ENCODE peak calls at places on chromosomes 4 and X, in four cellular contexts. I is suprapubic skin, E is upper lobe of left lung, L is A549. P is an unnamed sample.

GRCh38 chr4:56637154-56637553 is 43.9 kb downstream of the HOPX start:
- DNase-seq in I (no peak), L (no peak), E (no peak), P (no peak)

GRCh38 chr4:95213361-95213760 is 335.4 kb downstream of the UNC5C start:
- DNase-seq in I (no peak), E (no peak), L (no peak), P (no peak)

GRCh38 chr4:77994194-77994721 is 62.9 kb upstream of the FRAS1 start:
- DNase-seq in E (no peak), I (no peak), L (peak), P (no peak)

GRCh38 chr4:22733816-22734215 is 41.1 kb downstream of the GBA3 start:
- DNase-seq in L (no peak), I (no peak), E (no peak), P (no peak)

GRCh38 chr4:39521253-39521908 is 5.9 kb downstream of the UGDH start:
- DNase-seq in E (no peak), I (no peak), L (no peak), P (no peak)

GRCh38 chr4:159035570-159035969 is 67.3 kb upstream of the RAPGEF2 start:
- DNase-seq in E (no peak), I (no peak), L (no peak), P (no peak)

GRCh38 chr4:113316879-113317278 is 267.4 kb downstream of the ANK2 start:
- DNase-seq in I (no peak), E (no peak), L (no peak), P (peak)

GRCh38 chrX:72609313-72609712 is 36.7 kb upstream of the HDAC8 start:
- DNase-seq in E (no peak), L (peak), I (no peak), P (no peak)

GRCh38 chr4:152074573-152074972 is 313.8 kb upstream of the GATB start:
- DNase-seq in L (no peak), E (no peak), I (no peak), P (no peak)

GRCh38 chr4:14910411-14910810 is 91.9 kb upstream of the CPEB2 start:
- DNase-seq in L (no peak), I (no peak), E (no peak), P (no peak)

GRCh38 chrX:11352296-11352741 is 59.1 kb downstream of the AMELX start:
- DNase-seq in L (no peak), I (no peak), E (no peak), P (no peak)

GRCh38 chrX:47361538-47362511 is 8.6 kb upstream of the ZNF157 start:
- DNase-seq in E (no peak), I (peak), L (peak), P (peak)

GRCh38 chr4:156237192-156237591 is 283.5 kb upstream of the CTSO start:
- DNase-seq in E (no peak), L (no peak), I (no peak), P (no peak)

GRCh38 chr4:153154010-153154975 is 50.0 kb upstream of the TRIM2 start:
- DNase-seq in E (no peak), L (peak), I (no peak), P (no peak)

GRCh38 chrX:85836868-85837267 is 210.5 kb downstream of the CHM start:
- DNase-seq in E (no peak), I (no peak), L (no peak), P (no peak)

GRCh38 chrX:262391-262909 is 18.7 kb upstream of the PLCXD1 start:
- DNase-seq in L (peak), I (no peak), E (no peak), P (no peak)

GRCh38 chr4:145041378-145041777 is 56.6 kb downstream of the ANAPC10 start:
- DNase-seq in E (no peak), L (no peak), I (no peak), P (no peak)

GRCh38 chrX:38468758-38469157 is 92.6 kb upstream of the TSPAN7 start:
- DNase-seq in L (no peak), I (no peak), E (no peak), P (no peak)

GRCh38 chrX:69603566-69604194 is 12.2 kb upstream of the EDA start:
- DNase-seq in L (no peak), E (no peak), I (no peak), P (no peak)

GRCh38 chr4:152707632-152708031 is 27.8 kb upstream of the TMEM154 start:
- DNase-seq in I (no peak), L (no peak), E (no peak), P (no peak)

GRCh38 chrX:141469469-141469868 is 115.1 kb downstream of the SPANXA1 start:
- DNase-seq in E (no peak), L (peak), I (no peak), P (no peak)

GRCh38 chr4:145098675-145099037 is 545 bp downstream of the ABCE1 start:
- DNase-seq in E (no peak), L (peak), I (no peak), P (peak)

GRCh38 chrX:47283015-47283771 is 50.4 kb downstream of the USP11 start:
- DNase-seq in L (no peak), E (no peak), I (no peak), P (no peak)

GRCh38 chrX:3713225-3713936 is at the start of gene PRKX:
- DNase-seq in E (peak), L (peak), I (peak), P (no peak)

GRCh38 chr4:188246488-188246887 is 107.2 kb downstream of the TRIML1 start:
- DNase-seq in I (no peak), E (no peak), L (peak), P (no peak)

GRCh38 chrX:41293269-41293668 is 40.7 kb upstream of the DDX3X start:
- DNase-seq in I (no peak), E (no peak), L (peak), P (no peak)

GRCh38 chrX:72305286-72306084 is at the start of gene CITED1:
- DNase-seq in E (peak), L (no peak), I (no peak), P (no peak)

GRCh38 chr4:121370729-121371325 is 10.0 kb downstream of the QRFPR start:
- DNase-seq in L (peak), E (no peak), I (no peak), P (no peak)

DNA sequence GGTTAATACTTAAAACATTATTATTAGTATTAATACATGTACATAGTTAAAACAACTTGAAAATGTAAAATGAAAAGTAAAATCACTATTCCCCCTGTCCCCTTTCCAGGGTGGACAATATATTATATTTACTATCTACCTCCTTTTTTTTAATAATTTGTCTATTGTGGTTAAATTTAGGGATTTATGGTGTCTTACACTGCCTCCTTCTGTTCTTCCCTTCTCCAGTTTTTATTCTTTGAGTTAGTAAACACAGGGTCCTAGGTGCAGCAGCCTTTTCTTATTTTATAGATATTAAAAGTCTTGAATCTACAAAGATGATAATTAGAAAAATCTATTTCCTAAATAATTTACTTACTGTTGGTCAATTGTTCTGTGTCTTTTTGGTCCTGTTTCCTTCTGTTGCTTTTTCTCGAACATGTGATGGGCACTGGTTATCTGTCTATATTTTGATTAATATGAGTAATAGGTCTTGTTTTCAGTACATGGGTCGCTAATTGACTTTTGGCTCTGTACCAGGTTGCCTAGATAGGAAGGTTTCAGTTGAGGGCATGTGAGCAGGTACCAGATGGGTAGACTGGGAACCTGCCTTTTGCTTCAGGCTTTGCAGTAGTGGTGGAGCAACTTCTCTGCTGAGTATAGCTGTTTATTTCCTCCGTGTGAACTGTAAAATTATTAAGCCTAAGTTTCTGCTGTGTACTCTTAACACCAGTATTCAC is 1.1 kb downstream of the NUDT9 start:
- DNase-seq in L (no peak), E (no peak), I (no peak), P (no peak)
- H3K27ac ChIP-seq in L (peak), E (peak), I (peak), P (peak)

GRCh38 chr4:180798016-180798574 is 1445.1 kb upstream of the TENM3 start:
- DNase-seq in I (no peak), E (no peak), L (no peak), P (no peak)
- H3K4me3 ChIP-seq in I (no peak), E (no peak), L (no peak), P (no peak)

GRCh38 chr4:7907142-7907541 is 32.5 kb downstream of the AFAP1 start:
- DNase-seq in E (no peak), I (no peak), L (no peak), P (no peak)

GRCh38 chr4:7904942-7905341 is 34.7 kb downstream of the AFAP1 start:
- DNase-seq in L (peak), I (no peak), E (no peak), P (no peak)

GRCh38 chr4:7906171-7906581 is 33.5 kb downstream of the AFAP1 start:
- DNase-seq in L (no peak), I (no peak), E (no peak), P (no peak)

GRCh38 chr4:7904108-7904516 is 35.5 kb downstream of the AFAP1 start:
- DNase-seq in I (no peak), E (no peak), L (no peak), P (peak)

GRCh38 chr4:7905461-7905915 is 34.2 kb downstream of the AFAP1 start:
- DNase-seq in L (no peak), I (no peak), E (no peak), P (no peak)
- H3K27ac ChIP-seq in L (peak), I (peak), E (no peak), P (peak)

GRCh38 chr4:104393649-104394048 is 101.0 kb downstream of the CXXC4 start:
- DNase-seq in E (no peak), I (no peak), L (no peak), P (no peak)
- H3K4me3 ChIP-seq in E (no peak), I (peak), L (no peak), P (no peak)

DNA sequence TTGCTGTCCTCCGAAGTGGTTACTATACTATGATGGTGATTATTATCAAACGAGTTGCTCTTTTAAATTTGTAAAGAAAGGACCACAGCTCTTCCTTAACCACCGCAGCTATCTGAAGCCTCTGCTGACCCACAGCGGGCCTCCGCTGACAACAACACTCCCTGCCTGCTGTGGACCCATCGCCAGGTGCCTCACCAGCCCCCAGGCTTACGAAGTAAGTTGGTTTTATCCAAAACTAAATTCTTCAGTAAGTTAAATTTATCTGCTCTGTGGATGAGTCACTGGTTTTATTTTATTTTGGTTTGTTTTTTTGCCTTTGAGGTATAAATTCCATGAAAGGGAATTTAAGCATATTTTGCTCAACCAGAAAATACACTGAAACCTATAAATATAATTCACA is 54.7 kb downstream of the SLC9A6 start:
- DNase-seq in I (no peak), E (no peak), L (no peak), P (no peak)
- H3K27ac ChIP-seq in I (no peak), E (no peak), L (no peak), P (peak)

DNA sequence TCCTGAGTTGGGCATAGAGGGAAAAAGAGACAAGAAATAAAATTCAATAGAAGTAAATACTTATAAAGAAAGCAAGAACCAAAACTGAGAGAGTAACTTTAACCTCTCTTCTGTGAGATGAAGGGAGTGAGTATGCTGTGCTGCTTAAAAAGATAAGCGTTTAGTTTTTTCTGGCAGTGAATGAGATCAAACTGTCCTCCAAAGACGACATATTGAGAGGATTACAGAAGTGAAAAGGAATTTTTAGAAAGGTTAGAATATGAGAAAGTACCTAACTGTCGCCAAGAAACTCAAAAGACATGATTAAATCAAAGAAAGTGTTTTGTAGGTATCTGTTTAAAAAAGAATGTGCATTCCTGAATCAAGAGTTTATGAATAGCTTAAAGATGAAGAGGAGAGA is 16.0 kb downstream of the GAB1 start:
- DNase-seq in L (no peak), I (no peak), E (no peak), P (no peak)
- H3K4me3 ChIP-seq in L (no peak), I (no peak), E (no peak), P (no peak)

P was measured in ascending aorta.